ENCODE peak calls at places on chromosome 21, in seven cellular contexts. G, O, P, A, N, R and H are unnamed samples.

GRCh38 chr21:33936221-33937038 is 20.8 kb upstream of the ATP5PO start:
- DNase-seq in G (no peak), O (no peak), P (peak), A (no peak), N (no peak), R (no peak), H (no peak)

GRCh38 chr21:16588433-16588860 is 858.7 kb downstream of the USP25 start:
- DNase-seq in G (no peak), O (no peak), P (no peak), A (no peak), N (no peak), R (no peak), H (peak)

GRCh38 chr21:43717967-43718871 is 710 bp upstream of the PDXK start:
- DNase-seq in G (no peak), O (no peak), P (no peak), A (no peak), N (no peak), R (no peak), H (no peak)

GRCh38 chr21:34911360-34911759 is 137.7 kb downstream of the RUNX1 start:
- DNase-seq in G (no peak), O (no peak), P (no peak), A (no peak), N (no peak), R (no peak), H (no peak)

GRCh38 chr21:45880097-45881068 is 101.2 kb upstream of the COL6A1 start:
- DNase-seq in G (peak), O (peak), P (peak), A (peak), N (no peak), R (peak), H (peak)

GRCh38 chr21:40186036-40186435 is 318.8 kb downstream of the PCP4 start:
- DNase-seq in G (no peak), O (no peak), P (no peak), A (no peak), N (no peak), R (no peak), H (no peak)

GRCh38 chr21:16597768-16598167 is 868.0 kb downstream of the USP25 start:
- DNase-seq in G (no peak), O (no peak), P (no peak), A (no peak), N (no peak), R (no peak), H (no peak)

GRCh38 chr21:14273736-14274538 is 58.0 kb downstream of the RBM11 start:
- DNase-seq in G (no peak), O (no peak), P (no peak), A (no peak), N (no peak), R (no peak), H (no peak)

GRCh38 chr21:34740198-34740597 is 71.4 kb downstream of the CLIC6 start:
- DNase-seq in G (no peak), O (no peak), P (no peak), A (no peak), N (no peak), R (no peak), H (no peak)

GRCh38 chr21:29196021-29196663 is 65.7 kb downstream of the MAP3K7CL start:
- DNase-seq in G (peak), O (peak), P (peak), A (peak), N (no peak), R (peak), H (no peak)

GRCh38 chr21:46092811-46093667 is 4.9 kb upstream of the COL6A2 start:
- DNase-seq in G (no peak), O (no peak), P (no peak), A (no peak), N (no peak), R (no peak), H (no peak)

GRCh38 chr21:41579692-41580091 is 71.7 kb upstream of the TMPRSS2 start:
- DNase-seq in G (no peak), O (no peak), P (no peak), A (no peak), N (no peak), R (no peak), H (no peak)

GRCh38 chr21:37912616-37913015 is 3.6 kb downstream of the KCNJ6 start:
- DNase-seq in G (no peak), O (no peak), P (no peak), A (no peak), N (no peak), R (no peak), H (no peak)

GRCh38 chr21:29117372-29117955 is 13.0 kb upstream of the MAP3K7CL start:
- DNase-seq in G (no peak), O (no peak), P (no peak), A (no peak), N (no peak), R (no peak), H (no peak)

GRCh38 chr21:34807146-34807880 is 138.5 kb downstream of the CLIC6 start:
- DNase-seq in G (peak), O (peak), P (peak), A (no peak), N (no peak), R (no peak), H (no peak)

GRCh38 chr21:35437941-35438340 is 388.8 kb upstream of the RUNX1 start:
- DNase-seq in G (no peak), O (no peak), P (no peak), A (no peak), N (no peak), R (no peak), H (no peak)

GRCh38 chr21:32940079-32941014 is 85.4 kb upstream of the OLIG2 start:
- DNase-seq in G (no peak), O (peak), P (peak), A (peak), N (peak), R (peak), H (peak)

GRCh38 chr21:41957991-41958766 is 4.4 kb upstream of the C2CD2 start:
- DNase-seq in G (no peak), O (no peak), P (no peak), A (peak), N (no peak), R (no peak), H (no peak)

GRCh38 chr21:35048183-35048601 is 910 bp downstream of the RUNX1 start:
- DNase-seq in G (no peak), O (peak), P (peak), A (no peak), N (no peak), R (no peak), H (no peak)

GRCh38 chr21:32459972-32460371 is 47.5 kb downstream of the EVA1C start:
- DNase-seq in G (no peak), O (no peak), P (no peak), A (no peak), N (no peak), R (no peak), H (no peak)

GRCh38 chr21:18529253-18529652 is 125.7 kb upstream of the TMPRSS15 start:
- DNase-seq in G (no peak), O (no peak), P (no peak), A (no peak), N (no peak), R (no peak), H (no peak)

GRCh38 chr21:15549671-15550070 is 180.1 kb upstream of the USP25 start:
- DNase-seq in G (no peak), O (no peak), P (no peak), A (no peak), N (no peak), R (no peak), H (no peak)

GRCh38 chr21:44082648-44083436 is 24.4 kb upstream of the PWP2 start:
- DNase-seq in G (no peak), O (no peak), P (peak), A (no peak), N (no peak), R (no peak), H (no peak)

GRCh38 chr21:44724166-44724565 is 12.8 kb upstream of the TSPEAR start:
- DNase-seq in G (no peak), O (no peak), P (no peak), A (no peak), N (no peak), R (no peak), H (no peak)

GRCh38 chr21:38289697-38290096 is 32.9 kb downstream of the KCNJ15 start:
- DNase-seq in G (no peak), O (no peak), P (no peak), A (no peak), N (no peak), R (no peak), H (no peak)

GRCh38 chr21:15483138-15483780 is 246.5 kb upstream of the USP25 start:
- DNase-seq in G (peak), O (peak), P (peak), A (peak), N (peak), R (peak), H (peak)

GRCh38 chr21:44708213-44708865 is 3.0 kb downstream of the TSPEAR start:
- DNase-seq in G (no peak), O (no peak), P (no peak), A (no peak), N (no peak), R (no peak), H (no peak)